ENCODE peak calls at places on chromosomes 12 and 14, in ten cellular contexts. One of them, this sample, is unnamed.

GRCh38 chr14:45868377-45868776 is 615.4 kb upstream of the MIS18BP1 start:
- DNase-seq in tibial artery: no peak
- DNase-seq in psoas muscle: no peak
- DNase-seq in upper lobe of right lung: no peak
- DNase-seq in cardiac fibroblast: no peak
- DNase-seq in foreskin fibroblast: no peak
- DNase-seq in PC-3: no peak
- DNase-seq in CD8-positive, alpha-beta T cell: no peak
- DNase-seq in pancreas: no peak
- DNase-seq in astrocyte of the spinal cord: no peak
- DNase-seq in this sample: no peak

GRCh38 chr12:54035561-54036377 is 2.9 kb downstream of the HOXC5 start:
- DNase-seq in tibial artery: no peak
- DNase-seq in psoas muscle: no peak
- DNase-seq in upper lobe of right lung: peak
- DNase-seq in cardiac fibroblast: no peak
- DNase-seq in foreskin fibroblast: no peak
- DNase-seq in PC-3: no peak
- DNase-seq in CD8-positive, alpha-beta T cell: no peak
- DNase-seq in pancreas: no peak
- DNase-seq in astrocyte of the spinal cord: no peak
- DNase-seq in this sample: no peak

GRCh38 chr14:101504096-101504948 is 57.0 kb upstream of the DIO3 start:
- DNase-seq in tibial artery: peak
- DNase-seq in psoas muscle: no peak
- DNase-seq in upper lobe of right lung: peak
- DNase-seq in cardiac fibroblast: no peak
- DNase-seq in foreskin fibroblast: no peak
- DNase-seq in PC-3: no peak
- DNase-seq in CD8-positive, alpha-beta T cell: no peak
- DNase-seq in pancreas: peak
- DNase-seq in astrocyte of the spinal cord: no peak
- DNase-seq in this sample: no peak

GRCh38 chr14:58914271-58914855 is 274.1 kb upstream of the DAAM1 start:
- DNase-seq in tibial artery: no peak
- DNase-seq in psoas muscle: no peak
- DNase-seq in upper lobe of right lung: no peak
- DNase-seq in cardiac fibroblast: no peak
- DNase-seq in foreskin fibroblast: no peak
- DNase-seq in PC-3: no peak
- DNase-seq in CD8-positive, alpha-beta T cell: no peak
- DNase-seq in pancreas: no peak
- DNase-seq in astrocyte of the spinal cord: no peak
- DNase-seq in this sample: no peak

GRCh38 chr14:99273025-99273723 is 1.2 kb upstream of the BCL11B start:
- DNase-seq in tibial artery: no peak
- DNase-seq in psoas muscle: no peak
- DNase-seq in upper lobe of right lung: no peak
- DNase-seq in cardiac fibroblast: no peak
- DNase-seq in foreskin fibroblast: no peak
- DNase-seq in PC-3: no peak
- DNase-seq in CD8-positive, alpha-beta T cell: peak
- DNase-seq in pancreas: no peak
- DNase-seq in astrocyte of the spinal cord: no peak
- DNase-seq in this sample: no peak

GRCh38 chr12:128840862-128841468 is 12.3 kb upstream of the GLT1D1 start:
- DNase-seq in tibial artery: no peak
- DNase-seq in psoas muscle: no peak
- DNase-seq in upper lobe of right lung: no peak
- DNase-seq in cardiac fibroblast: no peak
- DNase-seq in foreskin fibroblast: no peak
- DNase-seq in PC-3: no peak
- DNase-seq in CD8-positive, alpha-beta T cell: no peak
- DNase-seq in pancreas: no peak
- DNase-seq in astrocyte of the spinal cord: no peak
- DNase-seq in this sample: no peak

GRCh38 chr12:109900752-109901580 is 892 bp downstream of the TCHP start:
- DNase-seq in tibial artery: no peak
- DNase-seq in psoas muscle: no peak
- DNase-seq in upper lobe of right lung: no peak
- DNase-seq in cardiac fibroblast: no peak
- DNase-seq in foreskin fibroblast: no peak
- DNase-seq in PC-3: peak
- DNase-seq in CD8-positive, alpha-beta T cell: no peak
- DNase-seq in pancreas: no peak
- DNase-seq in astrocyte of the spinal cord: peak
- DNase-seq in this sample: no peak

GRCh38 chr14:93207468-93208308 is 632 bp downstream of the UBR7 start:
- DNase-seq in tibial artery: peak
- DNase-seq in psoas muscle: no peak
- DNase-seq in upper lobe of right lung: no peak
- DNase-seq in cardiac fibroblast: peak
- DNase-seq in foreskin fibroblast: peak
- DNase-seq in PC-3: peak
- DNase-seq in CD8-positive, alpha-beta T cell: peak
- DNase-seq in pancreas: peak
- DNase-seq in astrocyte of the spinal cord: peak
- DNase-seq in this sample: no peak

GRCh38 chr12:6944381-6945186 is 762 bp downstream of the C12orf57 start:
- DNase-seq in tibial artery: peak
- DNase-seq in psoas muscle: peak
- DNase-seq in upper lobe of right lung: peak
- DNase-seq in cardiac fibroblast: peak
- DNase-seq in foreskin fibroblast: peak
- DNase-seq in PC-3: peak
- DNase-seq in CD8-positive, alpha-beta T cell: peak
- DNase-seq in pancreas: peak
- DNase-seq in astrocyte of the spinal cord: peak
- DNase-seq in this sample: no peak

GRCh38 chr12:6942331-6942665 is 1.3 kb upstream of the RNU7-1 start:
- DNase-seq in tibial artery: no peak
- DNase-seq in psoas muscle: peak
- DNase-seq in upper lobe of right lung: no peak
- DNase-seq in cardiac fibroblast: no peak
- DNase-seq in foreskin fibroblast: no peak
- DNase-seq in PC-3: no peak
- DNase-seq in CD8-positive, alpha-beta T cell: no peak
- DNase-seq in pancreas: peak
- DNase-seq in astrocyte of the spinal cord: peak
- DNase-seq in this sample: no peak

GRCh38 chr12:6943719-6944380 is at the start of the genes C12orf57 and RNU7-1:
- DNase-seq in tibial artery: peak
- DNase-seq in psoas muscle: peak
- DNase-seq in upper lobe of right lung: peak
- DNase-seq in cardiac fibroblast: peak
- DNase-seq in foreskin fibroblast: peak
- DNase-seq in PC-3: peak
- DNase-seq in CD8-positive, alpha-beta T cell: peak
- DNase-seq in pancreas: peak
- DNase-seq in astrocyte of the spinal cord: peak
- DNase-seq in this sample: peak

GRCh38 chr12:6941786-6942185 is 1.8 kb upstream of the RNU7-1 start:
- DNase-seq in tibial artery: no peak
- DNase-seq in psoas muscle: no peak
- DNase-seq in upper lobe of right lung: no peak
- DNase-seq in cardiac fibroblast: no peak
- DNase-seq in foreskin fibroblast: no peak
- DNase-seq in PC-3: no peak
- DNase-seq in CD8-positive, alpha-beta T cell: no peak
- DNase-seq in pancreas: no peak
- DNase-seq in astrocyte of the spinal cord: no peak
- DNase-seq in this sample: no peak

DNA sequence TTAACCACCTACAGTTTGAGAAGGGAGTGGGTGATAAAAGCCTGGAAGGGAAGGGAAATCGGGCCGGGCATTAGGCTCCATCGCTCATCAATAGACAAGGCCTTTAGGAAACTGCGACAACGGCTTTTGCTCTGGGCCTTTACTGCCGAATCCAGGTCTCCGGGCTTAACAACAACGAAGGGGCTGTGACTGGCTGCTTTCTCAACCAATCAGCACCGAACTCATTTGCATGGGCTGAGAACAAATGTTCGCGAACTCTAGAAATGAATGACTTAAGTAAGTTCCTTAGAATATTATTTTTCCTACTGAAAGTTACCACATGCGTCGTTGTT is 263 bp upstream of the RNU7-1 start:
- DNase-seq in tibial artery: peak
- DNase-seq in psoas muscle: peak
- DNase-seq in upper lobe of right lung: no peak
- DNase-seq in cardiac fibroblast: peak
- DNase-seq in foreskin fibroblast: peak
- DNase-seq in PC-3: peak
- DNase-seq in CD8-positive, alpha-beta T cell: peak
- DNase-seq in pancreas: peak
- DNase-seq in astrocyte of the spinal cord: peak
- DNase-seq in this sample: peak
- H3K4me3 ChIP-seq in tibial artery: peak
- H3K4me3 ChIP-seq in psoas muscle: peak
- H3K4me3 ChIP-seq in upper lobe of right lung: peak
- H3K4me3 ChIP-seq in cardiac fibroblast: no peak
- H3K4me3 ChIP-seq in foreskin fibroblast: peak
- H3K4me3 ChIP-seq in PC-3: peak
- H3K4me3 ChIP-seq in CD8-positive, alpha-beta T cell: peak
- H3K4me3 ChIP-seq in pancreas: no peak
- H3K4me3 ChIP-seq in astrocyte of the spinal cord: peak
- H3K4me3 ChIP-seq in this sample: no peak

GRCh38 chr12:62683724-62684501 is 217.3 kb downstream of the MON2 start:
- DNase-seq in tibial artery: peak
- DNase-seq in psoas muscle: peak
- DNase-seq in upper lobe of right lung: no peak
- DNase-seq in cardiac fibroblast: peak
- DNase-seq in foreskin fibroblast: peak
- DNase-seq in PC-3: no peak
- DNase-seq in CD8-positive, alpha-beta T cell: no peak
- DNase-seq in pancreas: peak
- DNase-seq in astrocyte of the spinal cord: peak
- DNase-seq in this sample: no peak

GRCh38 chr12:62684586-62685295 is 218.1 kb downstream of the MON2 start:
- DNase-seq in tibial artery: peak
- DNase-seq in psoas muscle: peak
- DNase-seq in upper lobe of right lung: no peak
- DNase-seq in cardiac fibroblast: peak
- DNase-seq in foreskin fibroblast: peak
- DNase-seq in PC-3: no peak
- DNase-seq in CD8-positive, alpha-beta T cell: no peak
- DNase-seq in pancreas: no peak
- DNase-seq in astrocyte of the spinal cord: peak
- DNase-seq in this sample: no peak

GRCh38 chr12:62689042-62689839 is 222.6 kb downstream of the MON2 start:
- DNase-seq in tibial artery: no peak
- DNase-seq in psoas muscle: no peak
- DNase-seq in upper lobe of right lung: no peak
- DNase-seq in cardiac fibroblast: peak
- DNase-seq in foreskin fibroblast: no peak
- DNase-seq in PC-3: peak
- DNase-seq in CD8-positive, alpha-beta T cell: no peak
- DNase-seq in pancreas: no peak
- DNase-seq in astrocyte of the spinal cord: no peak
- DNase-seq in this sample: no peak

GRCh38 chr12:62691309-62691708 is 224.7 kb downstream of the MON2 start:
- DNase-seq in tibial artery: no peak
- DNase-seq in psoas muscle: no peak
- DNase-seq in upper lobe of right lung: no peak
- DNase-seq in cardiac fibroblast: no peak
- DNase-seq in foreskin fibroblast: no peak
- DNase-seq in PC-3: no peak
- DNase-seq in CD8-positive, alpha-beta T cell: no peak
- DNase-seq in pancreas: no peak
- DNase-seq in astrocyte of the spinal cord: no peak
- DNase-seq in this sample: no peak

GRCh38 chr12:62686938-62687337 is 220.3 kb downstream of the MON2 start:
- DNase-seq in tibial artery: no peak
- DNase-seq in psoas muscle: no peak
- DNase-seq in upper lobe of right lung: no peak
- DNase-seq in cardiac fibroblast: peak
- DNase-seq in foreskin fibroblast: peak
- DNase-seq in PC-3: no peak
- DNase-seq in CD8-positive, alpha-beta T cell: no peak
- DNase-seq in pancreas: no peak
- DNase-seq in astrocyte of the spinal cord: no peak
- DNase-seq in this sample: no peak
- TF ChIP-seq CTCF in tibial artery: no peak
- TF ChIP-seq CTCF in psoas muscle: no peak
- TF ChIP-seq CTCF in upper lobe of right lung: no peak
- TF ChIP-seq CTCF in cardiac fibroblast: no peak
- TF ChIP-seq CTCF in foreskin fibroblast: no peak
- TF ChIP-seq CTCF in PC-3: no peak
- TF ChIP-seq CTCF in CD8-positive, alpha-beta T cell: no peak
- TF ChIP-seq CTCF in pancreas: no peak
- TF ChIP-seq CTCF in astrocyte of the spinal cord: no peak
- TF ChIP-seq CTCF in this sample: no peak

GRCh38 chr14:88004637-88005036 is 298 bp upstream of the GPR65 start:
- DNase-seq in tibial artery: no peak
- DNase-seq in psoas muscle: no peak
- DNase-seq in upper lobe of right lung: no peak
- DNase-seq in cardiac fibroblast: no peak
- DNase-seq in foreskin fibroblast: no peak
- DNase-seq in PC-3: no peak
- DNase-seq in CD8-positive, alpha-beta T cell: no peak
- DNase-seq in pancreas: no peak
- DNase-seq in astrocyte of the spinal cord: no peak
- DNase-seq in this sample: no peak

GRCh38 chr14:88009486-88009885 is 4.6 kb downstream of the GPR65 start:
- DNase-seq in tibial artery: no peak
- DNase-seq in psoas muscle: no peak
- DNase-seq in upper lobe of right lung: no peak
- DNase-seq in cardiac fibroblast: no peak
- DNase-seq in foreskin fibroblast: no peak
- DNase-seq in PC-3: no peak
- DNase-seq in CD8-positive, alpha-beta T cell: no peak
- DNase-seq in pancreas: no peak
- DNase-seq in astrocyte of the spinal cord: no peak
- DNase-seq in this sample: no peak

GRCh38 chr14:88005050-88005481 is at the start of gene GPR65:
- DNase-seq in tibial artery: no peak
- DNase-seq in psoas muscle: no peak
- DNase-seq in upper lobe of right lung: no peak
- DNase-seq in cardiac fibroblast: peak
- DNase-seq in foreskin fibroblast: no peak
- DNase-seq in PC-3: no peak
- DNase-seq in CD8-positive, alpha-beta T cell: peak
- DNase-seq in pancreas: no peak
- DNase-seq in astrocyte of the spinal cord: no peak
- DNase-seq in this sample: no peak

GRCh38 chr14:88007608-88008007 is 2.7 kb downstream of the GPR65 start:
- DNase-seq in tibial artery: no peak
- DNase-seq in psoas muscle: no peak
- DNase-seq in upper lobe of right lung: no peak
- DNase-seq in cardiac fibroblast: no peak
- DNase-seq in foreskin fibroblast: no peak
- DNase-seq in PC-3: no peak
- DNase-seq in CD8-positive, alpha-beta T cell: no peak
- DNase-seq in pancreas: no peak
- DNase-seq in astrocyte of the spinal cord: no peak
- DNase-seq in this sample: no peak

DNA sequence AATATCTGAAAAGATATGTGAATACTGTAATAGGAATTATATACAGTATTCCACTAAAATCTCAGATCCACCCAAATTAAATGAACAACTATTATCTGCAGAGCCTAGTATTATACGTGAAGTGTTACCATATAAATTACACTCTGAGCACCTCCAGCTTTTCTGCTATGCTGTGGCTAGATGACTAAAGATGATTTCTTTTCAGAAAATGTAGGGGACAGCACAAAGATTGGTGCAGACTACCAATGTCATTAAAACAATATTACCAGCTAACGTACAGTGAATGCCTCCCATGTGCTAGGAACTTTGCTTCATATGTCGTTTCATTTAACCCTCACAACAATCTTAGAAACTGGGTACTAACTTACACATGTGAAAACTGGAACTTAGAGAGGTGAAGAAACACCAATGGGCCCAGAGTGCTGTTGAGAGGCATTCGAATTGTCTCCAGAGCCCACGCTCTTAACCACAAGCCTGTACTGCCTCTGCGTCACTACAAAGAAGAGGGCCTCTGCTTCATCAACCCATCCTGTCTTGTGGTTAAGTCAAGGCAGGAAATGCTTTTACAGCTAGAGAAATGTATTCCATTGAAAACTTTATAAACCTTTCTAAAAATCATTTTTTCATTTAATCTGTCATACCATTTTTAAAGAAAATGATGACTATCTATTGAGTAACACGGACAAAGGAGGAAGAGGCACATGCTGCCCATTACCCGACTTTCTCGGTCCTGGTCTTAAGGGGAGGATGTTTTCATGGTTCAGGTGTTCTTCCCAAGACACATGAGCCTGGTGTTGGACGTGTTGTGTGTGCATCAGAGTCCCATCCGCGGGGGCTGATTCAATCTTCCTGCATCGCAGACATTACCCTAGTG is 1.3 kb downstream of the GPR65 start:
- DNase-seq in tibial artery: no peak
- DNase-seq in psoas muscle: no peak
- DNase-seq in upper lobe of right lung: no peak
- DNase-seq in cardiac fibroblast: no peak
- DNase-seq in foreskin fibroblast: no peak
- DNase-seq in PC-3: no peak
- DNase-seq in CD8-positive, alpha-beta T cell: peak
- DNase-seq in pancreas: no peak
- DNase-seq in astrocyte of the spinal cord: no peak
- DNase-seq in this sample: no peak
- H3K4me3 ChIP-seq in tibial artery: no peak
- H3K4me3 ChIP-seq in psoas muscle: peak
- H3K4me3 ChIP-seq in upper lobe of right lung: peak
- H3K4me3 ChIP-seq in cardiac fibroblast: no peak
- H3K4me3 ChIP-seq in foreskin fibroblast: no peak
- H3K4me3 ChIP-seq in PC-3: no peak
- H3K4me3 ChIP-seq in CD8-positive, alpha-beta T cell: peak
- H3K4me3 ChIP-seq in pancreas: no peak
- H3K4me3 ChIP-seq in astrocyte of the spinal cord: no peak
- H3K4me3 ChIP-seq in this sample: no peak

GRCh38 chr14:33968722-33969121 is 17.8 kb upstream of the EGLN3 start:
- DNase-seq in tibial artery: no peak
- DNase-seq in psoas muscle: no peak
- DNase-seq in upper lobe of right lung: no peak
- DNase-seq in cardiac fibroblast: no peak
- DNase-seq in foreskin fibroblast: no peak
- DNase-seq in PC-3: no peak
- DNase-seq in CD8-positive, alpha-beta T cell: no peak
- DNase-seq in pancreas: no peak
- DNase-seq in astrocyte of the spinal cord: no peak
- DNase-seq in this sample: no peak
- TF ChIP-seq CTCF in tibial artery: no peak
- TF ChIP-seq CTCF in psoas muscle: no peak
- TF ChIP-seq CTCF in upper lobe of right lung: no peak
- TF ChIP-seq CTCF in cardiac fibroblast: no peak
- TF ChIP-seq CTCF in foreskin fibroblast: no peak
- TF ChIP-seq CTCF in PC-3: no peak
- TF ChIP-seq CTCF in CD8-positive, alpha-beta T cell: no peak
- TF ChIP-seq CTCF in pancreas: no peak
- TF ChIP-seq CTCF in astrocyte of the spinal cord: no peak
- TF ChIP-seq CTCF in this sample: no peak